ENCODE peak calls at places on chromosome 20, in seven cellular contexts. One of them, this sample, is unnamed.

GRCh38 chr20:33664085-33664761 is 2.1 kb downstream of the C20orf144 start:
- DNase-seq in AG09319: no peak
- DNase-seq in GM13976: no peak
- DNase-seq in dorsolateral prefrontal cortex: no peak
- DNase-seq in coronary artery: no peak
- DNase-seq in esophagus squamous epithelium: no peak
- DNase-seq in left ventricle myocardium inferior: peak; percentile 5
- DNase-seq in this sample: no peak

GRCh38 chr20:32207211-32207625 is 325 bp downstream of the PLAGL2 start:
- DNase-seq in AG09319: no peak
- DNase-seq in GM13976: no peak
- DNase-seq in dorsolateral prefrontal cortex: no peak
- DNase-seq in coronary artery: no peak
- DNase-seq in esophagus squamous epithelium: no peak
- DNase-seq in left ventricle myocardium inferior: no peak
- DNase-seq in this sample: peak; percentile 25

GRCh38 chr20:61886721-61887658 is 178.7 kb downstream of the TAF4 start:
- DNase-seq in AG09319: no peak
- DNase-seq in GM13976: peak; percentile 67
- DNase-seq in dorsolateral prefrontal cortex: peak; percentile 62
- DNase-seq in coronary artery: no peak
- DNase-seq in esophagus squamous epithelium: no peak
- DNase-seq in left ventricle myocardium inferior: no peak
- DNase-seq in this sample: peak; percentile 63

GRCh38 chr20:16327606-16328005 is 245.6 kb downstream of the KIF16B start:
- DNase-seq in AG09319: no peak
- DNase-seq in GM13976: no peak
- DNase-seq in dorsolateral prefrontal cortex: no peak
- DNase-seq in coronary artery: no peak
- DNase-seq in esophagus squamous epithelium: no peak
- DNase-seq in left ventricle myocardium inferior: no peak
- DNase-seq in this sample: no peak

GRCh38 chr20:38872036-38872435 is 54.2 kb upstream of the FAM83D start:
- DNase-seq in AG09319: no peak
- DNase-seq in GM13976: no peak
- DNase-seq in dorsolateral prefrontal cortex: no peak
- DNase-seq in coronary artery: no peak
- DNase-seq in esophagus squamous epithelium: no peak
- DNase-seq in left ventricle myocardium inferior: no peak
- DNase-seq in this sample: no peak

GRCh38 chr20:3670511-3670910 is 7.3 kb upstream of the GFRA4 start:
- DNase-seq in AG09319: no peak
- DNase-seq in GM13976: no peak
- DNase-seq in dorsolateral prefrontal cortex: no peak
- DNase-seq in coronary artery: no peak
- DNase-seq in esophagus squamous epithelium: no peak
- DNase-seq in left ventricle myocardium inferior: no peak
- DNase-seq in this sample: no peak

GRCh38 chr20:3360752-3361151 is 46.7 kb downstream of the DNAAF9 start:
- DNase-seq in AG09319: no peak
- DNase-seq in GM13976: no peak
- DNase-seq in dorsolateral prefrontal cortex: no peak
- DNase-seq in coronary artery: no peak
- DNase-seq in esophagus squamous epithelium: no peak
- DNase-seq in left ventricle myocardium inferior: no peak
- DNase-seq in this sample: no peak

GRCh38 chr20:63640086-63640485 is 13.1 kb downstream of the STMN3 start:
- DNase-seq in AG09319: no peak
- DNase-seq in GM13976: no peak
- DNase-seq in dorsolateral prefrontal cortex: no peak
- DNase-seq in coronary artery: no peak
- DNase-seq in esophagus squamous epithelium: no peak
- DNase-seq in left ventricle myocardium inferior: no peak
- DNase-seq in this sample: no peak

GRCh38 chr20:3995067-3995748 is 20.1 kb downstream of the RNF24 start:
- DNase-seq in AG09319: no peak
- DNase-seq in GM13976: no peak
- DNase-seq in dorsolateral prefrontal cortex: no peak
- DNase-seq in coronary artery: no peak
- DNase-seq in esophagus squamous epithelium: no peak
- DNase-seq in left ventricle myocardium inferior: no peak
- DNase-seq in this sample: no peak

GRCh38 chr20:51338692-51339440 is 203.7 kb downstream of the NFATC2 start:
- DNase-seq in AG09319: no peak
- DNase-seq in GM13976: no peak
- DNase-seq in dorsolateral prefrontal cortex: no peak
- DNase-seq in coronary artery: no peak
- DNase-seq in esophagus squamous epithelium: no peak
- DNase-seq in left ventricle myocardium inferior: no peak
- DNase-seq in this sample: no peak

GRCh38 chr20:49814057-49814675 is 1.5 kb downstream of the SLC9A8 start:
- DNase-seq in AG09319: no peak
- DNase-seq in GM13976: no peak
- DNase-seq in dorsolateral prefrontal cortex: no peak
- DNase-seq in coronary artery: no peak
- DNase-seq in esophagus squamous epithelium: no peak
- DNase-seq in left ventricle myocardium inferior: no peak
- DNase-seq in this sample: no peak

GRCh38 chr20:49122920-49123319 is 65.2 kb downstream of the STAU1 start:
- DNase-seq in AG09319: no peak
- DNase-seq in GM13976: no peak
- DNase-seq in dorsolateral prefrontal cortex: no peak
- DNase-seq in coronary artery: peak; percentile 62
- DNase-seq in esophagus squamous epithelium: no peak
- DNase-seq in left ventricle myocardium inferior: no peak
- DNase-seq in this sample: no peak

GRCh38 chr20:38139919-38140753 is 24.9 kb downstream of the TGM2 start:
- DNase-seq in AG09319: no peak
- DNase-seq in GM13976: no peak
- DNase-seq in dorsolateral prefrontal cortex: no peak
- DNase-seq in coronary artery: peak; percentile 57
- DNase-seq in esophagus squamous epithelium: no peak
- DNase-seq in left ventricle myocardium inferior: no peak
- DNase-seq in this sample: no peak

GRCh38 chr20:60069626-60070025 is 111.4 kb downstream of the CDH26 start:
- DNase-seq in AG09319: no peak
- DNase-seq in GM13976: no peak
- DNase-seq in dorsolateral prefrontal cortex: no peak
- DNase-seq in coronary artery: no peak
- DNase-seq in esophagus squamous epithelium: no peak
- DNase-seq in left ventricle myocardium inferior: no peak
- DNase-seq in this sample: no peak

GRCh38 chr20:1345030-1345755 is 16.3 kb upstream of the SDCBP2 start:
- DNase-seq in AG09319: no peak
- DNase-seq in GM13976: no peak
- DNase-seq in dorsolateral prefrontal cortex: no peak
- DNase-seq in coronary artery: no peak
- DNase-seq in esophagus squamous epithelium: no peak
- DNase-seq in left ventricle myocardium inferior: no peak
- DNase-seq in this sample: no peak

GRCh38 chr20:64037498-64038213 is 1.7 kb downstream of the C20orf204 start:
- DNase-seq in AG09319: no peak
- DNase-seq in GM13976: peak; percentile 84
- DNase-seq in dorsolateral prefrontal cortex: no peak
- DNase-seq in coronary artery: no peak
- DNase-seq in esophagus squamous epithelium: no peak
- DNase-seq in left ventricle myocardium inferior: no peak
- DNase-seq in this sample: no peak

GRCh38 chr20:49964964-49965780 is 17.6 kb upstream of the SNAI1 start:
- DNase-seq in AG09319: no peak
- DNase-seq in GM13976: peak; percentile 57
- DNase-seq in dorsolateral prefrontal cortex: no peak
- DNase-seq in coronary artery: no peak
- DNase-seq in esophagus squamous epithelium: no peak
- DNase-seq in left ventricle myocardium inferior: no peak
- DNase-seq in this sample: peak; percentile 57

GRCh38 chr20:63132131-63132714 is 83.7 kb downstream of the YTHDF1 start:
- DNase-seq in AG09319: no peak
- DNase-seq in GM13976: no peak
- DNase-seq in dorsolateral prefrontal cortex: no peak
- DNase-seq in coronary artery: no peak
- DNase-seq in esophagus squamous epithelium: no peak
- DNase-seq in left ventricle myocardium inferior: no peak
- DNase-seq in this sample: no peak

GRCh38 chr20:22801528-22801927 is 217.2 kb upstream of the FOXA2 start:
- DNase-seq in AG09319: no peak
- DNase-seq in GM13976: no peak
- DNase-seq in dorsolateral prefrontal cortex: no peak
- DNase-seq in coronary artery: no peak
- DNase-seq in esophagus squamous epithelium: no peak
- DNase-seq in left ventricle myocardium inferior: no peak
- DNase-seq in this sample: no peak

GRCh38 chr20:1876975-1877603 is 18.1 kb upstream of the SIRPA start:
- DNase-seq in AG09319: no peak
- DNase-seq in GM13976: peak; percentile 90
- DNase-seq in dorsolateral prefrontal cortex: no peak
- DNase-seq in coronary artery: no peak
- DNase-seq in esophagus squamous epithelium: no peak
- DNase-seq in left ventricle myocardium inferior: no peak
- DNase-seq in this sample: no peak

GRCh38 chr20:23752019-23752418 is 1.3 kb upstream of the CST1 start:
- DNase-seq in AG09319: no peak
- DNase-seq in GM13976: no peak
- DNase-seq in dorsolateral prefrontal cortex: no peak
- DNase-seq in coronary artery: peak; percentile 16
- DNase-seq in esophagus squamous epithelium: no peak
- DNase-seq in left ventricle myocardium inferior: no peak
- DNase-seq in this sample: no peak

DNA sequence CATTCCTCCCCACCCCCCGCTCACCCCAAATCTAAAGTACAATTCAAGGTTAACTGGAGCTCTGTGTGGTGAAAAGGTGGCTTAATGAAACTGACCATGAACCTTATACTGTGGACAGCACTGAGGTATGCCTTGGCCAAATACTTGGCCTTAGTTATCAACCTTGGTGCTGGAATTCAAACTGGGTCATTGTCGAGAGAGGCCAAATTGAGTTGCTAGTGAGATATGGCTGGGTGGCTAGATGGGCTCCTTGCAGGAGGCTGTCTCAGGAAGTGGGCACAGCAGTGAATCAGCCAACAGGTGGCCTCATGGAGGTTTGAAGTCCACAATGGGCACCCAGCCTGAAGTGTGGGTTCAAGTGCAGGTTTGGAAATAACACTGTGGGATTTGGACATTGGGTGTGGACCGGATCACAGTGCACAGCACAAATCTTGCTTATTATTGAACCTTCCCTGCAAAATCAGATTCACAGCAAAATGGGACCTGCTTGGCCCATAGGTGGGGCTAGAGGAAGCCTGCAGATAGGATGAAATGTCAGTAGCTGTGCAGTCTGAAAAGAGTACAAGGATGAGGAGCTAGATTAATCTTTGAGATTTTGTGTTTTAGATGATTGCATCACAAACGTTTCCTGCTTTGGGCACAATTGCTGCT is 5.6 kb upstream of the BTBD3 start:
- DNase-seq in AG09319: no peak
- DNase-seq in GM13976: peak; percentile 6
- DNase-seq in dorsolateral prefrontal cortex: peak; percentile 37
- DNase-seq in coronary artery: no peak
- DNase-seq in esophagus squamous epithelium: no peak
- DNase-seq in left ventricle myocardium inferior: no peak
- DNase-seq in this sample: no peak
- TF ChIP-seq CTCF in AG09319: peak; percentile 30
- TF ChIP-seq CTCF in GM13976: peak; percentile 12
- TF ChIP-seq CTCF in dorsolateral prefrontal cortex: peak; percentile 37
- TF ChIP-seq CTCF in coronary artery: no peak
- TF ChIP-seq CTCF in esophagus squamous epithelium: peak; percentile 45
- TF ChIP-seq CTCF in left ventricle myocardium inferior: peak; percentile 55
- TF ChIP-seq CTCF in this sample: peak; percentile 58

GRCh38 chr20:46647469-46647868 is 3.8 kb downstream of the SLC13A3 start:
- DNase-seq in AG09319: no peak
- DNase-seq in GM13976: no peak
- DNase-seq in dorsolateral prefrontal cortex: no peak
- DNase-seq in coronary artery: no peak
- DNase-seq in esophagus squamous epithelium: no peak
- DNase-seq in left ventricle myocardium inferior: no peak
- DNase-seq in this sample: no peak

GRCh38 chr20:46649650-46649949 is 1.7 kb downstream of the SLC13A3 start:
- DNase-seq in AG09319: no peak
- DNase-seq in GM13976: no peak
- DNase-seq in dorsolateral prefrontal cortex: no peak
- DNase-seq in coronary artery: no peak
- DNase-seq in esophagus squamous epithelium: no peak
- DNase-seq in left ventricle myocardium inferior: no peak
- DNase-seq in this sample: no peak

GRCh38 chr20:46649965-46650542 is 1.2 kb downstream of the SLC13A3 start:
- DNase-seq in AG09319: no peak
- DNase-seq in GM13976: no peak
- DNase-seq in dorsolateral prefrontal cortex: no peak
- DNase-seq in coronary artery: no peak
- DNase-seq in esophagus squamous epithelium: no peak
- DNase-seq in left ventricle myocardium inferior: no peak
- DNase-seq in this sample: no peak

GRCh38 chr20:46650575-46651090 is 626 bp downstream of the SLC13A3 start:
- DNase-seq in AG09319: no peak
- DNase-seq in GM13976: no peak
- DNase-seq in dorsolateral prefrontal cortex: no peak
- DNase-seq in coronary artery: no peak
- DNase-seq in esophagus squamous epithelium: no peak
- DNase-seq in left ventricle myocardium inferior: no peak
- DNase-seq in this sample: no peak

GRCh38 chr20:46648903-46649649 is 2.2 kb downstream of the SLC13A3 start:
- DNase-seq in AG09319: no peak
- DNase-seq in GM13976: no peak
- DNase-seq in dorsolateral prefrontal cortex: no peak
- DNase-seq in coronary artery: no peak
- DNase-seq in esophagus squamous epithelium: no peak
- DNase-seq in left ventricle myocardium inferior: no peak
- DNase-seq in this sample: no peak
- TF ChIP-seq CTCF in AG09319: no peak
- TF ChIP-seq CTCF in GM13976: no peak
- TF ChIP-seq CTCF in dorsolateral prefrontal cortex: no peak
- TF ChIP-seq CTCF in coronary artery: no peak
- TF ChIP-seq CTCF in esophagus squamous epithelium: no peak
- TF ChIP-seq CTCF in left ventricle myocardium inferior: no peak
- TF ChIP-seq CTCF in this sample: no peak

DNA sequence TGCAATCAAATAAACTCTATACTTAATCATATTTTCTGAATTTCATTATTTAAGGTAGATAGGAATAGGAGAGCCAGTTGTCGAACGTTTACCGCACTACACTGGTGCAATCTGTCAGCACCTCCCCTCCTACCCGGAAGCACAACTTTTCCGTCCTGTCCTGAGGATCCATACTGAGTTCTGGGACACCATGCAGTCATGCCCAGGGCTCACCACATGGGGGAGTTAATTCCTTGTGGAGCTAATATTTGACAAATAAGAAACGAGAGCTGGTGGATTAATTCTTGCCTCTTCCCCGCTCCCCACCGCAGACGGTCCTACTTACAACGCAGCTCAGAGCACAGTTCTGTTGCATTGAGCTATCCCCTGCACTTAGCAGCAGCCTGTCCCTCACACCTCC is 107.7 kb upstream of the RALGAPA2 start:
- DNase-seq in AG09319: no peak
- DNase-seq in GM13976: no peak
- DNase-seq in dorsolateral prefrontal cortex: peak; percentile 41
- DNase-seq in coronary artery: no peak
- DNase-seq in esophagus squamous epithelium: no peak
- DNase-seq in left ventricle myocardium inferior: no peak
- DNase-seq in this sample: peak; percentile 39
- TF ChIP-seq CTCF in AG09319: no peak
- TF ChIP-seq CTCF in GM13976: peak; percentile 4
- TF ChIP-seq CTCF in dorsolateral prefrontal cortex: peak; percentile 29
- TF ChIP-seq CTCF in coronary artery: no peak
- TF ChIP-seq CTCF in esophagus squamous epithelium: no peak
- TF ChIP-seq CTCF in left ventricle myocardium inferior: peak; percentile 61
- TF ChIP-seq CTCF in this sample: peak; percentile 53

GRCh38 chr20:59055302-59055701 is 12.7 kb upstream of the PRELID3B start:
- DNase-seq in AG09319: no peak
- DNase-seq in GM13976: peak; percentile 34
- DNase-seq in dorsolateral prefrontal cortex: no peak
- DNase-seq in coronary artery: no peak
- DNase-seq in esophagus squamous epithelium: no peak
- DNase-seq in left ventricle myocardium inferior: no peak
- DNase-seq in this sample: no peak
- TF ChIP-seq CTCF in AG09319: peak; percentile 36
- TF ChIP-seq CTCF in GM13976: no peak
- TF ChIP-seq CTCF in dorsolateral prefrontal cortex: no peak
- TF ChIP-seq CTCF in coronary artery: peak; percentile 17
- TF ChIP-seq CTCF in esophagus squamous epithelium: peak; percentile 25
- TF ChIP-seq CTCF in left ventricle myocardium inferior: peak; percentile 53
- TF ChIP-seq CTCF in this sample: peak; percentile 37